ENCODE peak calls at places on chromosomes 12 and 14, in nine cellular contexts. S is BE2C; B is neuronal stem cell; Z is effector memory CD4-positive, alpha-beta T cell; L is GM06990; D is brain microvascular endothelial cell; J is H7; A is left ventricle myocardium inferior; Y is naive thymus-derived CD4-positive, alpha-beta T cell. T is an unnamed sample. For H3K36me3, the result is how much of the 10 kb centered on the place peaks cover.

GRCh38 chr12:128971802-128972201 is 118.5 kb downstream of the GLT1D1 start:
- DNase-seq in A (no peak), J (no peak), Y (no peak), B (peak), L (no peak), D (no peak), S (no peak), Z (no peak), T (no peak)

GRCh38 chr12:64864319-64864718 is 39.9 kb downstream of the TBC1D30 start:
- DNase-seq in L (no peak), Z (no peak), Y (no peak), B (peak), S (no peak), A (no peak), J (no peak), D (no peak), T (no peak)

GRCh38 chr14:89349196-89350008 is 67.6 kb downstream of the FOXN3 start:
- DNase-seq in D (no peak), A (no peak), B (peak), S (peak), L (no peak), Z (no peak), J (peak), Y (no peak), T (no peak)

GRCh38 chr14:24928501-24928900 is 121.4 kb downstream of the STXBP6 start:
- DNase-seq in J (no peak), S (no peak), A (no peak), B (no peak), Y (no peak), L (no peak), Z (no peak), D (no peak), T (no peak)

GRCh38 chr12:52162971-52163370 is 28.8 kb downstream of the KRT80 start:
- DNase-seq in J (no peak), L (no peak), S (no peak), B (no peak), Y (no peak), Z (no peak), D (no peak), A (no peak), T (no peak)

GRCh38 chr14:23056257-23056955 is 914 bp downstream of the CDH24 start:
- DNase-seq in Y (peak), D (peak), J (peak), B (peak), S (peak), L (peak), A (peak), Z (peak), T (no peak)

GRCh38 chr14:29521526-29522137 is 406.0 kb downstream of the PRKD1 start:
- DNase-seq in J (peak), L (no peak), Y (no peak), A (no peak), B (peak), D (no peak), Z (no peak), S (peak), T (no peak)

GRCh38 chr12:6373022-6373787 is 2.2 kb downstream of the SCNN1A start:
- DNase-seq in Z (no peak), J (peak), Y (no peak), A (no peak), D (no peak), S (no peak), L (no peak), B (no peak), T (no peak)

GRCh38 chr14:55180434-55180833 is 11.0 kb downstream of the DLGAP5 start:
- DNase-seq in Z (no peak), A (no peak), L (peak), J (no peak), S (no peak), Y (no peak), D (peak), B (no peak), T (peak)

GRCh38 chr14:50757702-50758101 is 73.3 kb downstream of the NIN start:
- DNase-seq in D (no peak), Z (no peak), J (no peak), B (no peak), A (no peak), L (no peak), Y (no peak), S (no peak), T (no peak)

GRCh38 chr12:56631790-56632700 is 1.9 kb upstream of the BAZ2A start:
- DNase-seq in B (no peak), D (peak), A (peak), Z (no peak), Y (peak), S (peak), L (peak), J (peak), T (no peak)

GRCh38 chr12:51855586-51856428 is 7.3 kb upstream of the FIGNL2 start:
- DNase-seq in A (peak), J (peak), S (no peak), Y (no peak), D (no peak), B (peak), Z (no peak), L (no peak), T (no peak)

GRCh38 chr14:88299865-88300264 is 23.2 kb downstream of the KCNK10 start:
- DNase-seq in Y (no peak), D (no peak), A (no peak), Z (no peak), J (no peak), B (no peak), L (no peak), S (no peak), T (no peak)

GRCh38 chr12:119894916-119895315 is 17.8 kb upstream of the CIT start:
- DNase-seq in J (no peak), Y (no peak), Z (no peak), B (no peak), A (no peak), D (no peak), L (no peak), S (no peak), T (no peak)

GRCh38 chr12:24226745-24227350 is 277.4 kb upstream of the SOX5 start:
- DNase-seq in A (no peak), Z (no peak), L (no peak), Y (no peak), J (no peak), S (no peak), B (no peak), D (peak), T (peak)

GRCh38 chr12:106125351-106126085 is 13.2 kb downstream of the NUAK1 start:
- DNase-seq in Y (no peak), J (no peak), Z (no peak), A (no peak), L (no peak), D (no peak), S (no peak), B (no peak), T (no peak)

GRCh38 chr14:22829661-22830328 is at the start of gene MRPL52:
- DNase-seq in L (peak), J (peak), B (no peak), D (peak), Y (peak), A (peak), Z (peak), S (peak), T (no peak)

GRCh38 chr14:76929927-76930326 is 98.6 kb downstream of the IRF2BPL start:
- DNase-seq in B (no peak), J (peak), D (no peak), Y (peak), L (no peak), A (no peak), Z (peak), S (no peak), T (no peak)

GRCh38 chr14:54348923-54349615 is 47.7 kb upstream of the CDKN3 start:
- DNase-seq in Y (no peak), B (no peak), S (no peak), A (peak), J (no peak), L (no peak), D (peak), Z (no peak), T (no peak)

GRCh38 chr14:90791481-90791880 is 24.7 kb downstream of the TTC7B start:
- DNase-seq in S (no peak), J (no peak), L (no peak), A (no peak), Z (no peak), D (no peak), B (no peak), Y (no peak), T (no peak)

GRCh38 chr14:96001866-96002510 is 37.2 kb upstream of the C14orf132 start:
- DNase-seq in Y (no peak), B (no peak), Z (no peak), D (no peak), L (no peak), A (no peak), J (no peak), S (peak), T (no peak)

GRCh38 chr14:68664225-68664681 is 128.6 kb downstream of the ZFP36L1 start:
- DNase-seq in Y (no peak), B (no peak), L (peak), D (no peak), A (no peak), J (no peak), S (no peak), Z (no peak), T (no peak)

GRCh38 chr14:32696325-32697101 is 242.2 kb upstream of the NPAS3 start:
- DNase-seq in J (no peak), B (no peak), Y (no peak), Z (no peak), A (no peak), S (peak), L (no peak), D (no peak), T (no peak)

GRCh38 chr14:85536835-85537195 is 6.9 kb downstream of the FLRT2 start:
- DNase-seq in Z (no peak), J (no peak), B (no peak), A (no peak), D (no peak), S (no peak), L (no peak), Y (no peak), T (no peak)

GRCh38 chr12:124759841-124760508 is 103.7 kb downstream of the SCARB1 start:
- DNase-seq in B (no peak), L (no peak), D (no peak), J (no peak), A (peak), Z (no peak), S (no peak), Y (no peak), T (no peak)

GRCh38 chr12:62519043-62519442 is 52.4 kb downstream of the MON2 start:
- DNase-seq in Z (no peak), J (no peak), Y (no peak), A (peak), S (peak), L (no peak), B (no peak), D (no peak), T (no peak)

GRCh38 chr14:75216427-75217006 is 40.1 kb upstream of the TMED10 start:
- DNase-seq in L (no peak), Z (no peak), S (no peak), D (no peak), B (no peak), Y (no peak), J (no peak), A (no peak), T (no peak)

GRCh38 chr14:71690478-71690877 is 241.8 kb upstream of the RGS6 start:
- DNase-seq in L (no peak), Y (no peak), A (no peak), S (no peak), B (no peak), D (no peak), J (no peak), Z (no peak), T (no peak)

GRCh38 chr14:91387135-91387849 is 30.3 kb downstream of the CCDC88C start:
- DNase-seq in S (no peak), L (no peak), D (peak), A (no peak), J (peak), Z (no peak), Y (no peak), B (no peak), T (peak)

GRCh38 chr12:79634957-79635471 is 55.8 kb downstream of the PAWR start:
- DNase-seq in A (no peak), L (no peak), B (peak), S (no peak), Y (no peak), D (peak), J (peak), Z (no peak), T (no peak)

GRCh38 chr14:24307156-24307574 is 612 bp downstream of the CIDEB start:
- DNase-seq in D (no peak), L (no peak), B (no peak), Y (no peak), Z (no peak), S (no peak), A (no peak), J (no peak), T (no peak)

GRCh38 chr14:54690887-54691286 is 124.0 kb downstream of the SAMD4A start:
- DNase-seq in A (no peak), B (no peak), Z (no peak), L (no peak), S (no peak), D (no peak), J (no peak), Y (no peak), T (no peak)

GRCh38 chr12:4850857-4851380 is 58.8 kb upstream of the KCNA1 start:
- DNase-seq in Y (no peak), B (no peak), L (no peak), J (no peak), S (no peak), D (no peak), A (no peak), Z (no peak), T (no peak)

GRCh38 chr12:53467880-53468279 is 16.0 kb downstream of the PCBP2 start:
- DNase-seq in D (no peak), A (no peak), Z (no peak), L (no peak), J (no peak), B (no peak), Y (no peak), S (no peak), T (no peak)
- H3K36me3 ChIP-seq in D (half or more), A (half or more), Z (half or more), L (half or more), J (half or more), B (half or more), Y (half or more), S (half or more), T (under half)

DNA sequence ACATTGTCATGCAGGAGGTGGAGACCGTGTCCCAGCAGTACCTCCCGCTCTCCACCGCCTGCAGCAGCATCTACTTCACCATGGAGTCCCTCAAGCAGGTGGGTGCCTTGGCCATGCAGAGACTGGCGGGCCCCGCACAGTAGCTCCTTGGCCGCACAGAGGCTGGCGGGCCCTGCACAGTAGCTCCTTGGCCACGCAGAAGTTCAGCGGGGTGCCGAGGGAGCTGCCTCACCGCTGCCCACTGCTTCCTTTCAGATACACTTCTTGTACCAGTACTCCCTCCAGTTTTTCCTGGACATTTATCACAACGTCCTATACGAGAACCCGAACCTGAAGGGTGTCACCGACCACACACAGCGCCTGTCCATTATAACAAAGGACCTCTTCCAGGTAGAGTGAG is 47.7 kb downstream of the HSP90AA1 start:
- DNase-seq in J (peak), Y (no peak), S (no peak), A (no peak), L (no peak), D (no peak), Z (no peak), B (no peak), T (no peak)
- H3K36me3 ChIP-seq in J (half or more), Y (under half), S (half or more), A (half or more), L (half or more), D (half or more), Z (half or more), B (half or more), T (under half)

GRCh38 chr12:122059203-122059960 is 19.2 kb upstream of the MLXIP start:
- DNase-seq in S (no peak), D (no peak), J (peak), A (no peak), Y (no peak), B (no peak), Z (no peak), L (no peak), T (no peak)

GRCh38 chr12:122057769-122058168 is 20.8 kb upstream of the MLXIP start:
- DNase-seq in L (no peak), Y (no peak), D (no peak), A (no peak), B (no peak), Z (no peak), J (no peak), S (no peak), T (no peak)

GRCh38 chr12:122057007-122057735 is 21.4 kb upstream of the MLXIP start:
- DNase-seq in A (no peak), D (no peak), Z (no peak), J (peak), S (no peak), Y (no peak), B (no peak), L (no peak), T (no peak)

GRCh38 chr12:122060069-122060468 is 18.5 kb upstream of the MLXIP start:
- DNase-seq in Z (no peak), J (peak), L (no peak), A (peak), Y (no peak), D (no peak), S (no peak), B (no peak), T (no peak)

GRCh38 chr12:122058750-122059149 is 19.8 kb upstream of the MLXIP start:
- DNase-seq in D (no peak), L (no peak), Z (no peak), J (peak), B (no peak), A (no peak), Y (no peak), S (no peak), T (no peak)
- H3K36me3 ChIP-seq in D (under half), L (under half), Z (under half), J (under half), B (half or more), A (under half), Y (under half), S (half or more), T (under half)

DNA sequence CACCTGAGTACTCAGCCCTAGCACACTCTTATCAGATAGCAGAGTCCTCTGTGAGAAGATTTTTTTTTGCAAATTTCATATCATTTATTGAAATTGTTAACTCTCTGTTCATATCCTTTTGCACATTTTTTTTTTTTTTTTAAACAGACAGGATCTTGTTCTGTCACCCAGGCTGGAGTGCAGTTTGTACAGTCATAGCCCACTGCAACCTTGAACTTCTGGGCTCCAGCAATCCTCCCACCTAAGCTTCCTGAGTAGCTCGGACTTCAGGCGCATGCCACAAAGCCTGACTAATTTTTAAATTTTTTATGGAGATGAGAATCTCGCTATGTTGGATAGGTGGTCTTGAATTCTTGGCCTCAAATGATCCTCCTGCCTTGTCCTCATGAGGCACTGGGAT is 4.3 kb downstream of the PARP2 start:
- DNase-seq in B (no peak), D (no peak), L (no peak), J (no peak), A (no peak), Z (no peak), S (no peak), Y (no peak), T (no peak)
- H3K36me3 ChIP-seq in B (half or more), D (under half), L (under half), J (under half), A (half or more), Z (under half), S (half or more), Y (under half), T (under half)